ENCODE peak calls at places on chromosomes 3 and 15, in four cellular contexts. G, J, H and V are unnamed samples.

GRCh38 chr3:83035704-83036010 is 1274.2 kb upstream of the GBE1 start:
- DNase-seq in G (no peak), H (no peak), J (no peak), V (no peak)

GRCh38 chr15:46275701-46276100 is 640.9 kb downstream of the SQOR start:
- DNase-seq in G (no peak), J (no peak), H (no peak), V (no peak)

GRCh38 chr3:64550745-64551144 is 137.1 kb downstream of the ADAMTS9 start:
- DNase-seq in J (no peak), H (no peak), G (no peak), V (no peak)

GRCh38 chr3:40255532-40255931 is 54.0 kb upstream of the EIF1B start:
- DNase-seq in H (no peak), G (no peak), J (no peak), V (no peak)

GRCh38 chr3:152865675-152866074 is 30.7 kb downstream of the P2RY1 start:
- DNase-seq in G (no peak), J (no peak), H (no peak), V (no peak)

GRCh38 chr15:74552761-74553441 is 11.9 kb downstream of the ARID3B start:
- DNase-seq in H (no peak), G (no peak), J (no peak), V (no peak)

GRCh38 chr3:118165413-118165812 is 869.2 kb downstream of the IGSF11 start:
- DNase-seq in H (no peak), J (no peak), G (no peak), V (no peak)

GRCh38 chr3:172132721-172133311 is 93.4 kb downstream of the FNDC3B start:
- DNase-seq in G (no peak), J (no peak), H (no peak), V (no peak)

GRCh38 chr3:16173696-16174355 is 654 bp upstream of the GALNT15 start:
- DNase-seq in J (no peak), H (no peak), G (no peak), V (no peak)

GRCh38 chr3:14538451-14539088 is 1.6 kb downstream of the GRIP2 start:
- DNase-seq in G (no peak), H (no peak), J (no peak), V (no peak)

GRCh38 chr3:118075873-118076272 is 958.8 kb downstream of the IGSF11 start:
- DNase-seq in G (no peak), H (no peak), J (no peak), V (no peak)

GRCh38 chr3:153072382-153072781 is 89.6 kb upstream of the RAP2B start:
- DNase-seq in J (no peak), G (no peak), H (no peak), V (no peak)

GRCh38 chr3:63791974-63792373 is 27.1 kb upstream of the C3orf49 start:
- DNase-seq in H (no peak), G (no peak), J (no peak), V (no peak)

GRCh38 chr3:94423566-94423965 is 360.7 kb downstream of the NSUN3 start:
- DNase-seq in J (no peak), G (no peak), H (no peak), V (no peak)

GRCh38 chr15:29822685-29823459 is 604 bp upstream of the TJP1 start:
- DNase-seq in J (no peak), H (no peak), G (peak; percentile 44), V (no peak)

GRCh38 chr3:113606539-113607218 is 74.3 kb downstream of the SIDT1 start:
- DNase-seq in J (peak; percentile 3), H (no peak), G (no peak), V (no peak)

GRCh38 chr15:61367953-61368352 is 138.9 kb upstream of the RORA start:
- DNase-seq in G (no peak), H (no peak), J (no peak), V (no peak)

GRCh38 chr15:89448825-89449224 is 47.6 kb downstream of the RHCG start:
- DNase-seq in H (no peak), J (no peak), G (no peak), V (no peak)

GRCh38 chr15:89450076-89451006 is 46.0 kb downstream of the RHCG start:
- DNase-seq in H (no peak), J (no peak), G (no peak), V (no peak)

GRCh38 chr15:89455535-89455934 is 40.8 kb downstream of the RHCG start:
- DNase-seq in G (no peak), H (no peak), J (no peak), V (no peak)

GRCh38 chr15:89452330-89452836 is 44.0 kb downstream of the RHCG start:
- DNase-seq in G (no peak), J (no peak), H (no peak), V (no peak)

GRCh38 chr15:89451846-89452245 is 44.5 kb downstream of the RHCG start:
- DNase-seq in G (no peak), J (no peak), H (no peak), V (no peak)
- TF ChIP-seq CTCF in G (no peak), J (no peak), H (no peak), V (no peak)

DNA sequence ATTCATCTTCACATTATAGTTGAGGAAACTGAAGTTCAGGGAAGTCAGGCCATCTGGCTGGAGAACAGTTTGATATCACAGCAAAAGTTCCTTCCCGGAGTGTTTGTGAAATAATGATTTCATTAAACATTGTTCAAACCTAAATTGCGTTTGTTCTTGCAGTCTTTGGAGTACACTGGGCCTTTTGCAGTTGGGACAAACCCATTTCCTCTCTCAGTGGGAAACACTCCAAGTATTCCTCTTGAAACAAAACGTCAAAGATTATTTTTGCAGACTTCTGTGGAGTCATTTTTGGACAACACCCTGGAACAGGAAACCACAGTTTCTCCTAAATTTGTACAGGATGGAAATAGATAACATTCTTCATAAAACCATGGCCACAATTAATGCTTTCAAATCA is 287.5 kb downstream of the PTPRG start:
- DNase-seq in G (no peak), H (no peak), J (no peak), V (no peak)
- TF ChIP-seq CTCF in G (no peak), H (no peak), J (no peak), V (no peak)

GRCh38 chr15:55281517-55282227 is 7.9 kb downstream of the RAB27A start:
- DNase-seq in H (no peak), G (no peak), J (no peak), V (no peak)
- TF ChIP-seq CTCF in H (no peak), G (no peak), J (no peak), V (no peak)

DNA sequence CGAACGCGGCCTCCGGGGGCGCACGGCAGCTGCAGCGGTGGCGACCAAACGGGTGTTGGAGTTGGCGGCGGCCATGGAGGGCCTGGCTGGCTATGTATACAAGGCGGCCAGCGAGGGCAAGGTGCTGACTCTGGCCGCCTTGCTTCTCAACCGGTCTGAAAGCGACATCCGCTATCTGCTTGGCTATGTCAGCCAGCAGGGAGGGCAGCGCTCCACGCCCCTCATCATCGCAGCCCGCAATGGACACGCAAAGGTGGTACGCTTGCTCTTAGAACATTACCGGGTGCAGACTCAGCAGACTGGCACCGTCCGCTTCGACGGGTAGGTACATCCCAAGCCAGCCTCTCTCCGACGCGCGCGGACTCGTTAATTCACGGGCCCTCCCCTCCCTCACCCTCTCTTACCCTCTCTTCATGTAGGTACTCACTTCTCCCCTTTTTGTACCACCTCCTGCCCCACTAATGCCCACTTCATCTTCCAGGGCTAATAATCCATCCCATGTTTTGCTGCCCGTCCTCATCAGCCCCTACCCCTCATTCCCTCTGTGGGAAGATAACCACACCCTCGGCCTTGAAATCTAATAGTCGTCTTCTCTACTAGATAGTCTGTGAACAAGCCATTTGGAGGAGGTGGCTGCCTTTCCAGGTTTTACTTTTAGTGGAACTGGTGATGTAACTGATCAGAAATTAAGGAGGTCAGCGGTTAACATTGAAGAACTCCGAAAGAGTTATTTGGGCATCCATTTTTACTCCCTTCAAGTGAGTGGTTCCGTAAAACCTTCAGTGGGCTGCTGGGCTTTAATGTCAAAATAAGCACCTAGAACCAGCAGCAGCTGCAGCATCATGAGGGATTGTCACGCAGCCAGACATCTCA is 1.0 kb downstream of the FEM1B start:
- DNase-seq in G (no peak), J (no peak), H (no peak), V (no peak)
- TF ChIP-seq CTCF in G (no peak), J (peak; percentile 42), H (peak; percentile 29), V (peak; percentile 7)